ENCODE peak calls at places on chromosomes 16 and 17, in eight cellular contexts. P, C, O, G, N, E, H and Q are unnamed samples.

GRCh38 chr16:1920727-1921155 is 2.5 kb upstream of the HS3ST6 start:
- DNase-seq in G (no peak), C (no peak), N (no peak), H (no peak), P (no peak), O (no peak), E (peak; percentile 40), Q (no peak)

GRCh38 chr17:80474933-80475915 is 1.2 kb downstream of the NPTX1 start:
- DNase-seq in N (no peak), O (no peak), G (no peak), P (no peak), H (no peak), E (no peak), C (no peak), Q (no peak)

GRCh38 chr17:80125656-80126448 is 21.1 kb downstream of the EIF4A3 start:
- DNase-seq in P (no peak), H (no peak), E (no peak), C (peak; percentile 94), G (no peak), O (peak; percentile 89), N (peak; percentile 80), Q (peak; percentile 19)

GRCh38 chr16:11386791-11387546 is 41.7 kb downstream of the RMI2 start:
- DNase-seq in C (peak; percentile 58), O (peak; percentile 45), G (no peak), E (no peak), H (no peak), P (peak; percentile 58), N (no peak), Q (no peak)

GRCh38 chr17:3961564-3962047 is 2.6 kb downstream of the ATP2A3 start:
- DNase-seq in C (no peak), P (no peak), O (no peak), N (no peak), H (no peak), G (no peak), E (no peak), Q (no peak)

GRCh38 chr17:50892101-50892776 is 26.1 kb upstream of the TOB1 start:
- DNase-seq in O (no peak), N (no peak), P (no peak), E (no peak), H (no peak), C (no peak), G (no peak), Q (no peak)

GRCh38 chr17:66386789-66387351 is 84.5 kb downstream of the PRKCA start:
- DNase-seq in P (no peak), H (no peak), G (no peak), N (no peak), O (peak; percentile 74), E (no peak), C (peak; percentile 88), Q (no peak)

GRCh38 chr17:50798424-50799344 is 31.4 kb upstream of the ANKRD40CL start:
- DNase-seq in N (peak; percentile 82), P (no peak), O (no peak), H (no peak), G (no peak), C (no peak), E (no peak), Q (no peak)

GRCh38 chr17:63399316-63399715 is 46.8 kb downstream of the CYB561 start:
- DNase-seq in C (peak; percentile 66), O (peak; percentile 73), G (no peak), H (no peak), E (no peak), P (no peak), N (no peak), Q (peak; percentile 33)

GRCh38 chr16:65312795-65313194 is 190.9 kb upstream of the CDH11 start:
- DNase-seq in C (peak; percentile 38), O (peak; percentile 41), N (no peak), H (no peak), E (no peak), P (no peak), G (no peak), Q (peak; percentile 80)

GRCh38 chr17:41645371-41646063 is 21.1 kb upstream of the KRT17 start:
- DNase-seq in O (peak; percentile 46), H (no peak), P (no peak), E (no peak), G (no peak), C (peak; percentile 56), N (peak; percentile 88), Q (peak; percentile 43)

GRCh38 chr16:9092963-9093477 is 1.6 kb downstream of the HAPSTR1 start:
- DNase-seq in P (peak; percentile 36), H (peak; percentile 23), G (no peak), O (no peak), E (peak; percentile 42), C (no peak), N (no peak), Q (no peak)

GRCh38 chr17:7801582-7801981 is 32.4 kb upstream of the KDM6B start:
- DNase-seq in G (no peak), O (no peak), P (no peak), C (no peak), H (no peak), N (no peak), E (no peak), Q (no peak)

GRCh38 chr17:50056217-50056960 is 479 bp downstream of the ITGA3 start:
- DNase-seq in O (peak; percentile 66), E (peak; percentile 70), C (peak; percentile 70), G (peak; percentile 80), P (peak; percentile 48), N (peak; percentile 69), H (no peak), Q (peak; percentile 62)

GRCh38 chr16:21603920-21604319 is 4.5 kb downstream of the METTL9 start:
- DNase-seq in C (no peak), H (no peak), E (no peak), O (no peak), G (no peak), N (no peak), P (no peak), Q (no peak)

GRCh38 chr17:28317965-28318758 is 838 bp upstream of the TMEM97 start:
- DNase-seq in E (no peak), O (no peak), N (no peak), C (peak; percentile 10), P (no peak), H (no peak), G (no peak), Q (no peak)

GRCh38 chr16:59385953-59386352 is 651.8 kb upstream of the GOT2 start:
- DNase-seq in N (peak; percentile 27), G (no peak), O (peak; percentile 38), H (no peak), E (no peak), P (no peak), C (peak; percentile 31), Q (peak; percentile 94)

GRCh38 chr16:64428463-64428862 is 693.4 kb downstream of the CDH11 start:
- DNase-seq in P (no peak), G (no peak), H (no peak), N (no peak), C (peak; percentile 71), O (peak; percentile 67), E (no peak), Q (peak; percentile 55)

DNA sequence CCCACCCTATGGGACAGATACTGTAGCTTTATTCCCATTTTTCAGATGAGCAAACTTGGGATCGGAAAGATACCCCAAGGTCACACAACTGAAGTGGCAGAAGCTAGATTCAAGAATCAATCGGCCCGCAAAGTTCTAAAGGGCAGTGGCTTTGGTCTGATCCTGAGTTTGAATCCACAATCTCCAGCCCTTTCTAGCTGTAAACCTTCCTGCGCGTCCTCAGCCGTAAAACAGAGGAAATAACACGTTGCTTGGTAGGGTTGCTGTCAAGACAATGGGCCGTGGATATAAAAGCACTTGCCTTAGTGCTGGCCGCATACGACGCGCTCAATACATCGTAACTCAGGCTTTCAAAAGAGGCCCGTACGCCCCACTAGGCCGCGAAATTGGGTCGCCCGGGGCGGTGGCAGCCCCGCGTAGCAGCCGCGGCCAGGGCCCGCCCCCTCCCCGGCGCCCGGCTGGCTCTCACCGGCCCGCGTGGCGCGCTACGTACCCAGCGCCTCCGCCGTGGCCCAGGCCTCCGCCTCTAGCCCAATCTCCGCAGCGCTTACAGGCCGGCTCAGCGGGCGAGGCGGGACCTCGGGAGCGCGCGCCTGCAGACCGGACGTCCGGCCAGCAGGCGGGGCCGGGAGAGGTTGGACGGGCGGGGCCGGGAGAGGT is at the start of gene DCAKD:
- DNase-seq in O (peak; percentile 98), N (peak; percentile 94), P (peak; percentile 96), G (peak; percentile 98), E (peak; percentile 91), C (peak; percentile 98), H (peak; percentile 91), Q (peak; percentile 93)
- TF ChIP-seq CTCF in O (no peak), N (no peak), P (no peak), G (no peak), E (no peak), C (no peak), H (no peak), Q (peak; percentile 33)

DNA sequence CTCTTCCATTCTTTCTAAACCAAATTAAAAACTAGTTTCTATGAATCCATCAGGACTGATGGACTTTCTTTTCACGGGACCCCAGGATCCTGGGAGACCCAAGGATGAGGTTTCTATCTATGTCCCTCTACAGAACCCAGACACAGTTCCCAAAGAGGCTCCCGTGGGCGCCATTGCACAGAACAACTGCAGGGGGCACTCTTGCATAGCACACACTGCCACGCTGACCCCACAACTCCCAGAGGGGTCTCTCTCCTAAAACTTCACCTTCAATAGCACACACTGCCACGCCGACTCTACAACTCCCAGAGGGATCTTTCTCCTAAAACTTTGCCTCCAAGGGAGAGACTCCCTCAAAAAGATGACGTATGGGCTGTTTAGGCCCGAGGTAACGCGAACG is 9.0 kb downstream of the ABR start:
- DNase-seq in E (no peak), G (no peak), H (no peak), C (no peak), N (no peak), P (no peak), O (no peak), Q (no peak)
- TF ChIP-seq CTCF in E (no peak), G (no peak), H (peak; percentile 7), C (peak; percentile 26), N (no peak), P (no peak), O (no peak), Q (no peak)

DNA sequence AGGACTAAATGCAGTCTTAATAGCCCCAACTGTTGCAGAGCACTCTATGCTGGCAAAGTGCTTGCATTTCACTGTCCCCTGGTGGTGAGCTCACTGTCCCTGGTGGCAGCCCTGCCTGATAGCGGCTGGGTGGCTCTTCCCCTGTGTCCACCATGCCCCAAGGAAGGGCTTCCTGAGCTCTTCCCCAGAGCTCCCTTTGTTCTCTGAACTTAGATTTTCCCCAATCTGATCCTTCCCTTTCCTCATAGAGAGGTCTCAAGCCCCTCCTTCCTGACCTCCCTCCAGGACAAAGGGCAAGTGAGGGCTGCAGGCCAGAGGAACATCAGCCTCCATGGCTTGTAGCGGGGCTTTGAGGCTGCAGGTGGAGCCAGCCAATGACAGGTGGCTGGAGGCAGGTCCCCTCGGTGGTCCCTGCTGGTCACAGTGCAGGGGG is 17.0 kb downstream of the BEAN1 start:
- DNase-seq in N (no peak), H (no peak), G (peak; percentile 50), P (no peak), E (no peak), O (no peak), C (no peak), Q (no peak)
- TF ChIP-seq CTCF in N (no peak), H (no peak), G (no peak), P (no peak), E (no peak), O (no peak), C (no peak), Q (peak; percentile 49)

GRCh38 chr17:34306466-34306865 is 12.8 kb upstream of the CCL8 start:
- DNase-seq in G (peak; percentile 69), N (no peak), H (peak; percentile 48), C (peak; percentile 88), O (peak; percentile 89), E (peak; percentile 40), P (no peak), Q (peak; percentile 65)
- TF ChIP-seq CTCF in G (peak; percentile 60), N (no peak), H (peak; percentile 51), C (peak; percentile 64), O (peak; percentile 47), E (peak; percentile 4), P (peak; percentile 25), Q (peak; percentile 82)